ENCODE peak calls at places on chromosomes 3 and 15, in four cellular contexts. B, V, E and Z are unnamed samples.
A peak's percentile ranks its signal among the peaks of the same experiment; 100 is the strongest.

GRCh38 chr3:16452265-16452664 is 61.2 kb downstream of the RFTN1 start:
- DNase-seq in E (peak; percentile 77), B (no peak), V (no peak), Z (no peak)

GRCh38 chr3:193085655-193086054 is 155.4 kb upstream of the PLAAT1 start:
- DNase-seq in E (no peak), V (no peak), B (no peak), Z (no peak)

GRCh38 chr3:45929042-45929679 is 14.1 kb upstream of the CXCR6 start:
- DNase-seq in E (peak; percentile 64), B (peak; percentile 10), V (peak; percentile 48), Z (peak; percentile 64)

GRCh38 chr3:133412511-133413165 is 12.8 kb downstream of the BFSP2 start:
- DNase-seq in E (peak; percentile 90), V (no peak), B (no peak), Z (no peak)

GRCh38 chr15:85379403-85380131 is 836 bp upstream of the AKAP13 start:
- DNase-seq in V (peak; percentile 49), B (no peak), E (peak; percentile 58), Z (peak; percentile 28)

GRCh38 chr3:71690222-71690821 is 34.9 kb downstream of the EIF4E3 start:
- DNase-seq in E (peak; percentile 79), V (no peak), B (no peak), Z (peak; percentile 63)

GRCh38 chr3:33035596-33035995 is 61.4 kb downstream of the GLB1 start:
- DNase-seq in B (peak; percentile 15), E (peak; percentile 57), V (no peak), Z (no peak)

GRCh38 chr15:50256188-50257041 is 9.1 kb downstream of the HDC start:
- DNase-seq in V (no peak), E (peak; percentile 51), B (peak; percentile 18), Z (no peak)

GRCh38 chr3:58260261-58260731 is 22.7 kb downstream of the ABHD6 start:
- DNase-seq in V (no peak), B (peak; percentile 26), E (peak; percentile 93), Z (no peak)

GRCh38 chr3:120200836-120201235 is 84.2 kb downstream of the GPR156 start:
- DNase-seq in E (no peak), V (no peak), B (no peak), Z (no peak)

GRCh38 chr15:83057660-83058376 is 9.2 kb downstream of the BTBD1 start:
- DNase-seq in V (no peak), B (no peak), E (no peak), Z (no peak)

GRCh38 chr3:45571969-45572368 is 22.6 kb upstream of the LIMD1 start:
- DNase-seq in V (no peak), B (no peak), E (no peak), Z (no peak)

GRCh38 chr3:39541917-39542329 is 74.4 kb downstream of the MOBP start:
- DNase-seq in B (peak; percentile 13), V (peak; percentile 6), E (peak; percentile 56), Z (peak; percentile 68)

GRCh38 chr3:140546649-140547048 is 131.2 kb upstream of the TRIM42 start:
- DNase-seq in V (no peak), B (no peak), E (no peak), Z (peak; percentile 5)

GRCh38 chr15:98809273-98809672 is 160.9 kb downstream of the IGF1R start:
- DNase-seq in B (no peak), V (no peak), E (no peak), Z (no peak)

GRCh38 chr15:98805434-98806274 is 157.3 kb downstream of the IGF1R start:
- DNase-seq in E (peak; percentile 14), B (no peak), V (no peak), Z (peak; percentile 73)

GRCh38 chr15:98804057-98804380 is 155.7 kb downstream of the IGF1R start:
- DNase-seq in V (no peak), B (no peak), E (peak; percentile 41), Z (no peak)

GRCh38 chr15:98806275-98806895 is 158.0 kb downstream of the IGF1R start:
- DNase-seq in V (no peak), B (no peak), E (no peak), Z (no peak)

DNA sequence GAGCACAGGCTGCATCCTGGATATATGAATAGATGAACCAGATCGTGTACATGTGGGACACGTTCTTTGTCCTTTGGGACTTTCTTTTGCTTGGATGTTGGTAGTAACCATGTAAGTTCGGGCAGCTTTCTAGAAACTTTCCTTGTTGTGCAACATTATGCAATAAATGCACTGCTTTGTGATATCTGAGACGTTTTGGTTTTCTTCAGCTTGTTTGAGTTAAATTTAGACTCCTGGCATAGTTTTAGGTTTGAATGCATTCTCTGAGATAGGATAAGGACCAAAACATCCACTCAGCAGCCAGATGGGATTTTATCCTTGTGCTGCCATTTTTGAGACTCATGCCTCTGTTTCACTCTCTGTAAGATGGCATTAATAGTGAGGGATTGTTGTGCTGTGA is 158.9 kb downstream of the IGF1R start:
- DNase-seq in V (no peak), E (peak; percentile 75), B (no peak), Z (no peak)
- TF ChIP-seq EZH2phosphoT487 in V (no peak), E (no peak), B (no peak), Z (no peak)

DNA sequence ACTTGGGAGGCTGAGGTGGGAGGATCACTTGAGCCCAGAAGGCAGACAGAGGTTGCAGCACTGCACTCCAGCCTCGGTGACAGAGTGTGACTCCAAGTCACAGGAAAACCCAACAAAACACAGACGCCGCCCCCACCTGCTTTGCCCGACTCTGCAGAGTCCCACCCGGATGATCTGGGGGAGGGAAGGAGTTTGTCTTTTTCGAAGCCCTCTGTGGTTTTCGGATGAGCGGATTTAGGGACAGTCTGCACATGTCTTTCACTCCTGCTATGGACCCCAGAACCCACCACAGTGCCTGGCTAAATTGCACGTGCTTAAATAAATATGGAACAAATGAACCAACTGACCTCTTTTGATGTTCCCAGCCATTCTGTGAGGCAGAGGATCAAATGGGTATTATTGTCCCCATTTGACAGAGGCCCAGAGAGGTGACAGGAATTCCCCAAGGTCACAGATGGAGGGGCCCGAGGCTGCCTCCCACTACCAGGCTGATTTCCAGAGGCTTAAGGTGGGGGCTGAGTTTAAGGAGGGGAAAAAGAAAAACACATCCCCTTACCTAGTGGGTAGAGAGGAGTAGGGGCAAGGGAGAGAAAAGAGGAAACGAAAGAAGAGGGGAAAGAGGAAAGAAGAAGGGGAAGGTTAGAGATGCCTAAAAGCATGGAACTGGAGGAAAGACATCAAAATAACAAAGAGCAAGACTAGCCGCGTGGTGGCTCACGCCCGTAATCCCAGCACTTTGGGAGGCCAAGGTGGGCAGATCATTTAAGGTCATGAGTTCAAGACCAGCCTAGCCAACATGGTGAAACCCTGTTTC is 59.4 kb upstream of the TFRC start:
- DNase-seq in V (no peak), E (no peak), B (no peak), Z (no peak)
- H2AFZ ChIP-seq in V (no peak overlapping the region), E (no peak overlapping the region), B (no peak overlapping the region), Z (peak overlapping the region; percentile 14)

DNA sequence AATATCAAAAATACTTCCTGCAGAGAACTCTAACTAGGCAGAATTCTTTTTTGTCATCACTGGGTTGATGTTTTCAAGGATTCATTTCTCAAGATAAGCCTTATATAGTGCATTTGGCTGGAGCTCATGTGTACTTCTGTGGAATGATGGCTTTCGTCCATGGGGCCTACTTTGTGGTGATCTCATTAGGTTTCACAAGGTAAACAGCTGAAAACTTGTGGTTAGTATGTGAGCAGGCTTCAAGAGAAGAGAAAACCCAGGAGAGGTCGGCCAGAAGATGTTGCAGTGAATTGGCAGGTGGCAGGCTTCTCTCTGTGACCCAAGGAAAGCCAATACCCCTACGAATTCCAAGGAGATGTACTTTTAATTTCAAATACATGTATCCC is 121.4 kb upstream of the PHLDB2 start:
- DNase-seq in V (no peak), E (peak; percentile 94), B (no peak), Z (no peak)
- TF ChIP-seq EZH2phosphoT487 in V (no peak), E (peak; percentile 63), B (no peak), Z (no peak)

DNA sequence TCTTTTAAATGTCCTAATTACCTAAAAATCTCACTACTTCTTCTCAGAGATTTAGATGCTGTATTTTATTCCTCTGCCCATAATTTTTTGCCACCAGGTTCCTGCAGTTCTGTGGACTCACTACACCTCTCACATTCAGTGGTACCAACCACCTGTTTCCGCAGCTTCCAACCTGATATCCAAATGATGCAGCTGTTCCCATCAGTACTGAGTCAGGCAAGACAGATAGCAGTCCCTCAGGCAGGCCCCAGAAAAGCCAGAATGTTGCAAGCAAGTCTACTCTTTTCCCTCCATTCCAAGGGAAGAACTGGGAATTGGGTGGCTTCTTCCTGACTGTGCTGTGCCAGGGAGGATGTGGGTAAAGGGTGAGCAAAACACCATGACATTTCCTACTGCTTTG is 39.0 kb downstream of the MNS1 start:
- DNase-seq in B (no peak), V (no peak), E (no peak), Z (no peak)
- H2AFZ ChIP-seq in B (no peak overlapping the region), V (no peak overlapping the region), E (no peak overlapping the region), Z (no peak overlapping the region)

GRCh38 chr15:37221671-37222207 is 121.4 kb upstream of the MEIS2 start:
- DNase-seq in E (no peak), V (no peak), B (no peak), Z (no peak)
- TF ChIP-seq EZH2phosphoT487 in E (no peak), V (no peak), B (no peak), Z (no peak)

GRCh38 chr3:36964827-36965226 is 20.0 kb upstream of the TRANK1 start:
- DNase-seq in B (no peak), E (no peak), V (no peak), Z (no peak)
- H2AFZ ChIP-seq in B (no peak overlapping the region), E (no peak overlapping the region), V (peak overlapping the region; percentile 37), Z (peak overlapping the region; percentile 23)

GRCh38 chr3:23611737-23612295 is 193.9 kb upstream of the UBE2E1 start:
- DNase-seq in B (no peak), V (peak; percentile 64), E (peak; percentile 23), Z (peak; percentile 17)
- TF ChIP-seq EZH2phosphoT487 in B (no peak), V (no peak), E (no peak), Z (no peak)

GRCh38 chr15:65904301-65904700 is 35.0 kb downstream of the RAB11A start:
- DNase-seq in B (no peak), V (no peak), E (no peak), Z (no peak)

GRCh38 chr15:65903296-65904073 is 34.2 kb downstream of the RAB11A start:
- DNase-seq in E (no peak), B (no peak), V (peak; percentile 27), Z (no peak)

GRCh38 chr15:65908876-65909275 is 39.6 kb downstream of the RAB11A start:
- DNase-seq in V (no peak), B (no peak), E (no peak), Z (no peak)

GRCh38 chr15:65909831-65910230 is 40.5 kb downstream of the RAB11A start:
- DNase-seq in B (no peak), V (no peak), E (no peak), Z (no peak)

DNA sequence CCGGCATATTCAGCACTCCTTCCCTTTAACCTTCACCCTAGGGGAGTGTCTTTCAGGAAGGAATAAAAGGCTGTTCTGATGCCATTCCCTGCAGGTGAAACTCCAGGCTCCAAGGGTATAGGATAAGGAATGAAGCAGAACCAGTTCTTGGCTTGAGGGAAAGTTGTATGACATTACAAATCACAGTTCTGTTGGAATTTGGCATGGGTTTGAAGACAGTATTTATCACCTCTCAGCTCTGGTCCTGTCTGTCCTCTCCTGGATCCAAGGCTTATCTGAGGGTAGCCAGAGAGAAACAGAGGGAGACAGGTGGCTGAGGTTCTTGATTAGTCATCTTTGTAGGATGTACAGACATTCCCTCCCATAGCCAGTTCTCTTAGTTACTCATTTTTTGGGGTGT is 37.1 kb downstream of the RAB11A start:
- DNase-seq in E (no peak), B (no peak), V (no peak), Z (no peak)
- H2AFZ ChIP-seq in E (no peak overlapping the region), B (no peak overlapping the region), V (no peak overlapping the region), Z (no peak overlapping the region)

DNA sequence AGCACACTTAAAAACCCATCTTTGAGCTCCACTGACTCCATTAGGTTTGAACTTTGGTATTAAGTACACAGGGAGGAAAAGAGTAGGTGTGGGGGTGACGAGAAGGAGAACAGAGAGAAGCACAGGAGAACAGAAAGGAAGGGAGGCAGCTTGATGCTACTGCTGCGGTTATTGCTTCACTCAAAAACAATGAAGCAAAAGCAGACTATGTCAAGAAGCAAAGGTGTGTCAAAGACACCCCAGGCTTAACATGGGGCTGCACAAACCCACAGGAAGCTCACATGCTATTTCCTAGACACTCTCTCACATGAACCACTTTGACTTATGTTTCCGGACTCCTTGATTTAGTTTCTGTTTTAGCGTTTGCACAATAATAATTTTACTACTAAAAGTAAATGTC is 961.0 kb upstream of the CFAP20DC start:
- DNase-seq in B (no peak), V (peak; percentile 27), E (no peak), Z (no peak)
- TF ChIP-seq EZH2phosphoT487 in B (no peak), V (no peak), E (no peak), Z (no peak)